ENCODE peak calls at places on chromosome 3, in six cellular contexts. D is GM19239, P is bronchial epithelial cell, T is upper lobe of right lung, H is SK-N-DZ, A is T-helper 9 cell. V is an unnamed sample.

GRCh38 chr3:143827425-143827824 is 20.8 kb downstream of the SLC9A9 start:
- DNase-seq in D (no peak), P (no peak), T (no peak), H (no peak), A (no peak), V (no peak)

GRCh38 chr3:291028-291427 is 94.5 kb downstream of the CHL1 start:
- DNase-seq in D (no peak), P (no peak), T (no peak), H (no peak), A (no peak), V (no peak)

GRCh38 chr3:17745894-17746293 is 3.5 kb upstream of the TBC1D5 start:
- DNase-seq in D (no peak), P (no peak), T (no peak), H (no peak), A (no peak), V (no peak)

GRCh38 chr3:193132923-193133463 is 108.0 kb upstream of the PLAAT1 start:
- DNase-seq in D (no peak), P (peak; percentile 38), T (no peak), H (no peak), A (no peak), V (no peak)

GRCh38 chr3:51388286-51389029 is 2.6 kb upstream of the RBM15B start:
- DNase-seq in D (no peak), P (peak; percentile 89), T (no peak), H (no peak), A (no peak), V (no peak)

GRCh38 chr3:13282986-13283876 is 136.9 kb downstream of the NUP210 start:
- DNase-seq in D (peak; percentile 55), P (no peak), T (peak; percentile 30), H (no peak), A (no peak), V (no peak)

GRCh38 chr3:53525765-53526761 is 31.7 kb downstream of the CACNA1D start:
- DNase-seq in D (no peak), P (no peak), T (no peak), H (no peak), A (no peak), V (no peak)

GRCh38 chr3:141074529-141074928 is 23.4 kb downstream of the SPSB4 start:
- DNase-seq in D (no peak), P (no peak), T (peak; percentile 28), H (no peak), A (no peak), V (no peak)

GRCh38 chr3:46087871-46088270 is 60.6 kb upstream of the XCR1 start:
- DNase-seq in D (no peak), P (no peak), T (no peak), H (no peak), A (no peak), V (no peak)

GRCh38 chr3:152383136-152383606 is 114.4 kb downstream of the MBNL1 start:
- DNase-seq in D (no peak), P (no peak), T (no peak), H (no peak), A (no peak), V (no peak)

GRCh38 chr3:133880886-133881455 is 14.7 kb downstream of the RAB6B start:
- DNase-seq in D (no peak), P (no peak), T (peak; percentile 40), H (no peak), A (no peak), V (no peak)

GRCh38 chr3:59709702-59710555 is 660.1 kb upstream of the CFAP20DC start:
- DNase-seq in D (no peak), P (no peak), T (peak; percentile 80), H (no peak), A (no peak), V (peak; percentile 33)

GRCh38 chr3:157279237-157279636 is 119.3 kb upstream of the CCNL1 start:
- DNase-seq in D (no peak), P (no peak), T (no peak), H (no peak), A (no peak), V (no peak)

GRCh38 chr3:135844381-135844780 is 121.1 kb upstream of the PPP2R3A start:
- DNase-seq in D (no peak), P (no peak), T (no peak), H (no peak), A (no peak), V (no peak)

V was measured in hypothalamus.